ENCODE peak calls at places on chromosomes 3 and 15, in nine cellular contexts. Z is colonic mucosa, X is cardiac fibroblast, R is HT1080, E is NCI-H774, K is NCI-H1105, S is WERI-Rb-1, P is H7, M is NCI-H345. C is an unnamed sample.

GRCh38 chr3:183906234-183906921 is 21.7 kb upstream of the PARL start:
- DNase-seq in P (peak; percentile 37), E (no peak), M (no peak), X (no peak), R (no peak), S (no peak), K (no peak), Z (no peak), C (no peak)

GRCh38 chr15:82111918-82112317 is 66.1 kb upstream of the MEX3B start:
- DNase-seq in R (no peak), E (no peak), X (no peak), M (no peak), Z (no peak), S (no peak), K (no peak), P (no peak), C (no peak)

GRCh38 chr15:31041610-31042009 is 50.2 kb upstream of the MTMR10 start:
- DNase-seq in S (no peak), M (no peak), Z (no peak), X (no peak), P (no peak), E (no peak), K (no peak), R (no peak), C (no peak)

GRCh38 chr3:147139341-147139740 is 267.0 kb downstream of the ZIC4 start:
- DNase-seq in Z (no peak), R (no peak), P (no peak), M (no peak), K (no peak), S (no peak), E (no peak), X (no peak), C (no peak)

GRCh38 chr3:38117748-38118420 is 19.0 kb downstream of the ACAA1 start:
- DNase-seq in Z (peak; percentile 78), M (peak; percentile 14), S (peak; percentile 78), E (no peak), K (peak; percentile 29), X (peak; percentile 70), R (peak; percentile 67), P (peak; percentile 86), C (peak; percentile 86)

GRCh38 chr3:102297259-102297658 is 137.6 kb upstream of the ZPLD1 start:
- DNase-seq in K (no peak), S (no peak), X (no peak), Z (no peak), E (no peak), P (no peak), R (no peak), M (no peak), C (no peak)

GRCh38 chr3:23320586-23321570 is 117.8 kb downstream of the UBE2E2 start:
- DNase-seq in P (no peak), X (no peak), M (no peak), R (no peak), E (no peak), Z (no peak), K (no peak), S (peak; percentile 81), C (no peak)

GRCh38 chr15:41205315-41205714 is 25.2 kb downstream of the EXD1 start:
- DNase-seq in Z (no peak), S (no peak), P (no peak), K (no peak), E (no peak), R (peak; percentile 15), M (no peak), X (peak; percentile 38), C (no peak)

GRCh38 chr15:49742381-49742780 is 121.5 kb downstream of the DTWD1 start:
- DNase-seq in S (no peak), M (no peak), Z (peak; percentile 81), E (no peak), K (no peak), R (no peak), P (no peak), X (no peak), C (peak; percentile 64)

GRCh38 chr15:74891469-74891868 is 1.6 kb downstream of the MPI start:
- DNase-seq in E (no peak), P (no peak), R (no peak), S (no peak), M (no peak), Z (peak; percentile 91), K (no peak), X (no peak), C (peak; percentile 75)

GRCh38 chr15:26970712-26971210 is at the start of gene GABRG3:
- DNase-seq in E (no peak), Z (no peak), S (peak; percentile 81), M (peak; percentile 73), X (no peak), K (peak; percentile 42), P (peak; percentile 89), R (no peak), C (no peak)

GRCh38 chr3:96970211-96970610 is 155.8 kb downstream of the EPHA6 start:
- DNase-seq in S (no peak), K (no peak), E (no peak), M (no peak), X (peak; percentile 23), P (no peak), R (peak; percentile 28), Z (no peak), C (no peak)

GRCh38 chr3:149553781-149554451 is 79.4 kb downstream of the TM4SF4 start:
- DNase-seq in P (no peak), Z (no peak), S (no peak), K (no peak), R (peak; percentile 76), E (no peak), M (no peak), X (peak; percentile 88), C (no peak)

GRCh38 chr3:49903451-49904424 is at the start of gene MST1R:
- DNase-seq in K (no peak), S (no peak), P (peak; percentile 98), Z (peak; percentile 95), R (no peak), X (peak; percentile 11), M (no peak), E (peak; percentile 72), C (peak; percentile 70)

GRCh38 chr3:10625307-10625706 is 119.9 kb upstream of the ATP2B2 start:
- DNase-seq in R (no peak), K (no peak), X (no peak), E (no peak), M (no peak), Z (no peak), S (no peak), P (peak; percentile 55), C (no peak)

GRCh38 chr3:45929042-45929679 is 14.1 kb upstream of the CXCR6 start:
- DNase-seq in S (peak; percentile 41), M (no peak), Z (peak; percentile 46), P (peak; percentile 80), E (no peak), X (peak; percentile 47), R (peak; percentile 32), K (no peak), C (peak; percentile 53)

GRCh38 chr15:92907880-92908279 is 7.8 kb downstream of the CHD2 start:
- DNase-seq in Z (no peak), R (peak; percentile 94), P (no peak), E (no peak), X (peak; percentile 90), K (no peak), S (peak; percentile 61), M (no peak), C (no peak)

GRCh38 chr3:69433938-69434263 is 48.0 kb upstream of the FRMD4B start:
- DNase-seq in Z (no peak), S (peak; percentile 67), R (peak; percentile 44), K (no peak), P (no peak), X (no peak), M (no peak), E (no peak), C (no peak)

GRCh38 chr15:78315686-78316085 is 16.3 kb upstream of the SKIC8 start:
- DNase-seq in Z (peak; percentile 52), E (no peak), R (no peak), X (no peak), K (no peak), S (peak; percentile 84), P (peak; percentile 88), M (peak; percentile 6), C (no peak)

GRCh38 chr3:40920041-40920440 is 279.3 kb upstream of the CTNNB1 start:
- DNase-seq in S (no peak), X (peak; percentile 50), P (peak; percentile 43), M (no peak), R (peak; percentile 70), E (no peak), K (no peak), Z (no peak), C (no peak)

GRCh38 chr3:186694288-186695032 is 22.7 kb upstream of the KNG1 start:
- DNase-seq in K (no peak), Z (no peak), R (peak; percentile 42), P (no peak), S (no peak), E (no peak), X (no peak), M (no peak), C (no peak)

GRCh38 chr3:94417963-94418455 is 355.1 kb downstream of the NSUN3 start:
- DNase-seq in Z (no peak), R (no peak), X (no peak), P (no peak), M (no peak), S (no peak), K (no peak), E (no peak), C (no peak)

GRCh38 chr3:182521339-182521738 is 272.0 kb upstream of the ATP11B start:
- DNase-seq in M (no peak), S (no peak), K (no peak), Z (no peak), E (no peak), P (no peak), R (no peak), X (no peak), C (no peak)

GRCh38 chr3:182583545-182583944 is 209.8 kb upstream of the ATP11B start:
- DNase-seq in M (no peak), K (no peak), S (no peak), X (no peak), P (no peak), E (no peak), R (peak; percentile 16), Z (no peak), C (no peak)

GRCh38 chr15:22243440-22244130 is 163.3 kb downstream of the OR4M2 start:
- DNase-seq in E (no peak), P (no peak), K (no peak), R (no peak), M (no peak), X (no peak), Z (no peak), S (no peak), C (no peak)

GRCh38 chr15:91072162-91072561 is 27.9 kb upstream of the SV2B start:
- DNase-seq in X (no peak), S (no peak), Z (no peak), K (no peak), M (no peak), E (no peak), P (no peak), R (no peak), C (no peak)

GRCh38 chr3:132788299-132788698 is 66.1 kb upstream of the NPHP3 start:
- DNase-seq in M (peak; percentile 0), Z (no peak), R (peak; percentile 36), E (no peak), X (peak; percentile 88), S (no peak), K (peak; percentile 11), P (no peak), C (no peak)

GRCh38 chr3:16513141-16514020 is at the start of gene RFTN1:
- DNase-seq in P (peak; percentile 80), S (peak; percentile 18), K (no peak), M (no peak), E (no peak), R (peak; percentile 71), X (peak; percentile 68), Z (peak; percentile 36), C (peak; percentile 61)

GRCh38 chr15:99121207-99121606 is 16.3 kb downstream of the SYNM start:
- DNase-seq in M (no peak), Z (no peak), K (no peak), S (no peak), E (no peak), X (no peak), R (no peak), P (peak; percentile 57), C (no peak)

GRCh38 chr3:16606398-16606797 is 1.2 kb upstream of the DAZL start:
- DNase-seq in M (no peak), X (no peak), R (peak; percentile 54), S (no peak), E (no peak), Z (no peak), K (no peak), P (peak; percentile 27), C (no peak)

GRCh38 chr15:66879511-66879910 is 177.5 kb downstream of the SMAD6 start:
- DNase-seq in R (no peak), S (no peak), M (no peak), K (no peak), X (no peak), E (no peak), Z (no peak), P (no peak), C (no peak)